ENCODE peak calls at places on chromosome 12, in seven cellular contexts. K is T-helper 22 cell, T is NCI-H345, Y is WTC11, O is suprapubic skin, A is choroid plexus epithelial cell, J is skeletal muscle cell. N is an unnamed sample.

GRCh38 chr12:112331891-112332290 is 50.3 kb downstream of the HECTD4 start:
- DNase-seq in J (no peak), A (no peak), K (no peak), O (no peak), T (no peak), Y (no peak), N (no peak)

GRCh38 chr12:2259368-2259767 is 206.6 kb downstream of the CACNA1C start:
- DNase-seq in K (no peak), J (no peak), T (no peak), O (no peak), Y (no peak), A (peak), N (no peak)

GRCh38 chr12:99200711-99201384 is 446.7 kb upstream of the GARIN6 start:
- DNase-seq in Y (no peak), K (no peak), A (no peak), J (no peak), O (no peak), T (no peak), N (peak)

GRCh38 chr12:57072661-57073060 is 5.9 kb downstream of the NEMP1 start:
- DNase-seq in A (peak), K (no peak), T (no peak), J (no peak), Y (no peak), O (no peak), N (peak)

GRCh38 chr12:89566615-89567014 is 40.8 kb upstream of the POC1B start:
- DNase-seq in K (no peak), A (peak), Y (no peak), O (no peak), T (no peak), J (no peak), N (peak)

GRCh38 chr12:52604859-52605258 is 3.6 kb upstream of the KRT72 start:
- DNase-seq in A (no peak), K (no peak), Y (no peak), O (no peak), T (no peak), J (no peak), N (no peak)

GRCh38 chr12:76547526-76547925 is 12.0 kb downstream of the OSBPL8 start:
- DNase-seq in A (no peak), O (no peak), T (no peak), J (no peak), K (no peak), Y (no peak), N (peak)

GRCh38 chr12:112577473-112578334 is 159.0 kb downstream of the PTPN11 start:
- DNase-seq in J (no peak), A (no peak), T (peak), O (no peak), K (no peak), Y (peak), N (no peak)

GRCh38 chr12:2683283-2684025 is 111.3 kb upstream of the FKBP4 start:
- DNase-seq in Y (no peak), K (no peak), A (no peak), J (no peak), T (no peak), O (peak), N (no peak)

GRCh38 chr12:43551271-43551970 is 582 bp downstream of the ADAMTS20 start:
- DNase-seq in T (no peak), A (no peak), J (no peak), K (no peak), Y (peak), O (peak), N (no peak)

GRCh38 chr12:623172-623864 is 39.9 kb downstream of the NINJ2 start:
- DNase-seq in T (no peak), J (no peak), K (no peak), A (no peak), O (no peak), Y (no peak), N (no peak)

GRCh38 chr12:124664395-124665111 is 97.1 kb upstream of the NCOR2 start:
- DNase-seq in J (no peak), K (no peak), T (no peak), Y (no peak), O (no peak), A (no peak), N (no peak)

GRCh38 chr12:93857279-93857894 is 180.2 kb downstream of the CRADD start:
- DNase-seq in Y (no peak), T (no peak), K (no peak), O (no peak), A (peak), J (peak), N (peak)

GRCh38 chr12:55708695-55709233 is 1.1 kb upstream of the ITGA7 start:
- DNase-seq in O (no peak), K (no peak), A (no peak), J (no peak), Y (no peak), T (no peak), N (no peak)

GRCh38 chr12:119828300-119828699 is 48.8 kb downstream of the CIT start:
- DNase-seq in A (no peak), J (no peak), O (no peak), T (no peak), K (no peak), Y (no peak), N (no peak)

GRCh38 chr12:104280703-104281458 is 22.7 kb upstream of the EID3 start:
- DNase-seq in O (no peak), Y (no peak), T (no peak), J (peak), A (peak), K (no peak), N (peak)

GRCh38 chr12:34287986-34288962 is 266.0 kb downstream of the ALG10 start:
- DNase-seq in O (peak), A (no peak), K (no peak), J (no peak), Y (no peak), T (no peak), N (no peak)

GRCh38 chr12:7021956-7022355 is 3.7 kb upstream of the LPCAT3 start:
- DNase-seq in T (no peak), O (no peak), Y (no peak), A (no peak), J (no peak), K (no peak), N (no peak)

GRCh38 chr12:78146365-78146772 is 315.7 kb downstream of the NAV3 start:
- DNase-seq in Y (no peak), K (no peak), T (peak), J (peak), A (peak), O (no peak), N (peak)